ENCODE peak calls at places on chromosomes 6 and 20, in six cellular contexts. One of them, this sample, is unnamed.

GRCh38 chr6:140921366-140922226 is 1211.1 kb upstream of the GJE1 start:
- DNase-seq in RPMI7951: peak
- DNase-seq in mucosa of descending colon: no peak
- DNase-seq in brain microvascular endothelial cell: peak
- DNase-seq in right lobe of liver: no peak
- DNase-seq in stimulated activated CD8-positive, alpha-beta memory T cell treated with anti-CD3 and anti-CD28 coated beads, Interleukin-12 subunit alpha, Interleukin-12 subunit beta, amount 100 ng/mL, for 4 hours: no peak
- DNase-seq in this sample: peak

GRCh38 chr20:23362392-23363256 is 642 bp downstream of the GZF1 start:
- DNase-seq in RPMI7951: peak
- DNase-seq in mucosa of descending colon: no peak
- DNase-seq in brain microvascular endothelial cell: peak
- DNase-seq in right lobe of liver: peak
- DNase-seq in stimulated activated CD8-positive, alpha-beta memory T cell treated with anti-CD3 and anti-CD28 coated beads, Interleukin-12 subunit alpha, Interleukin-12 subunit beta, amount 100 ng/mL, for 4 hours: no peak
- DNase-seq in this sample: peak

GRCh38 chr6:159871241-159871640 is 19.5 kb upstream of the MAS1 start:
- DNase-seq in RPMI7951: no peak
- DNase-seq in mucosa of descending colon: no peak
- DNase-seq in brain microvascular endothelial cell: no peak
- DNase-seq in right lobe of liver: no peak
- DNase-seq in stimulated activated CD8-positive, alpha-beta memory T cell treated with anti-CD3 and anti-CD28 coated beads, Interleukin-12 subunit alpha, Interleukin-12 subunit beta, amount 100 ng/mL, for 4 hours: no peak
- DNase-seq in this sample: no peak

GRCh38 chr6:75930954-75931689 is 141.3 kb downstream of the IMPG1 start:
- DNase-seq in RPMI7951: no peak
- DNase-seq in mucosa of descending colon: no peak
- DNase-seq in brain microvascular endothelial cell: no peak
- DNase-seq in right lobe of liver: no peak
- DNase-seq in stimulated activated CD8-positive, alpha-beta memory T cell treated with anti-CD3 and anti-CD28 coated beads, Interleukin-12 subunit alpha, Interleukin-12 subunit beta, amount 100 ng/mL, for 4 hours: no peak
- DNase-seq in this sample: no peak

GRCh38 chr6:122645256-122645655 is 35.1 kb downstream of the PKIB start:
- DNase-seq in RPMI7951: no peak
- DNase-seq in mucosa of descending colon: no peak
- DNase-seq in brain microvascular endothelial cell: no peak
- DNase-seq in right lobe of liver: no peak
- DNase-seq in stimulated activated CD8-positive, alpha-beta memory T cell treated with anti-CD3 and anti-CD28 coated beads, Interleukin-12 subunit alpha, Interleukin-12 subunit beta, amount 100 ng/mL, for 4 hours: no peak
- DNase-seq in this sample: peak

GRCh38 chr20:5080384-5080877 is 39.3 kb downstream of the PCNA start:
- DNase-seq in RPMI7951: peak
- DNase-seq in mucosa of descending colon: peak
- DNase-seq in brain microvascular endothelial cell: no peak
- DNase-seq in right lobe of liver: peak
- DNase-seq in stimulated activated CD8-positive, alpha-beta memory T cell treated with anti-CD3 and anti-CD28 coated beads, Interleukin-12 subunit alpha, Interleukin-12 subunit beta, amount 100 ng/mL, for 4 hours: no peak
- DNase-seq in this sample: no peak

GRCh38 chr20:49705358-49705757 is 8.3 kb downstream of the B4GALT5 start:
- DNase-seq in RPMI7951: no peak
- DNase-seq in mucosa of descending colon: no peak
- DNase-seq in brain microvascular endothelial cell: no peak
- DNase-seq in right lobe of liver: no peak
- DNase-seq in stimulated activated CD8-positive, alpha-beta memory T cell treated with anti-CD3 and anti-CD28 coated beads, Interleukin-12 subunit alpha, Interleukin-12 subunit beta, amount 100 ng/mL, for 4 hours: no peak
- DNase-seq in this sample: no peak

GRCh38 chr6:70676821-70677220 is 9.1 kb downstream of the SMAP1 start:
- DNase-seq in RPMI7951: no peak
- DNase-seq in mucosa of descending colon: no peak
- DNase-seq in brain microvascular endothelial cell: no peak
- DNase-seq in right lobe of liver: no peak
- DNase-seq in stimulated activated CD8-positive, alpha-beta memory T cell treated with anti-CD3 and anti-CD28 coated beads, Interleukin-12 subunit alpha, Interleukin-12 subunit beta, amount 100 ng/mL, for 4 hours: no peak
- DNase-seq in this sample: no peak

GRCh38 chr20:53202781-53203180 is 230.6 kb downstream of the TSHZ2 start:
- DNase-seq in RPMI7951: peak
- DNase-seq in mucosa of descending colon: no peak
- DNase-seq in brain microvascular endothelial cell: no peak
- DNase-seq in right lobe of liver: no peak
- DNase-seq in stimulated activated CD8-positive, alpha-beta memory T cell treated with anti-CD3 and anti-CD28 coated beads, Interleukin-12 subunit alpha, Interleukin-12 subunit beta, amount 100 ng/mL, for 4 hours: no peak
- DNase-seq in this sample: no peak

GRCh38 chr6:140713495-140713894 is 1339.0 kb upstream of the CITED2 start:
- DNase-seq in RPMI7951: no peak
- DNase-seq in mucosa of descending colon: no peak
- DNase-seq in brain microvascular endothelial cell: no peak
- DNase-seq in right lobe of liver: no peak
- DNase-seq in stimulated activated CD8-positive, alpha-beta memory T cell treated with anti-CD3 and anti-CD28 coated beads, Interleukin-12 subunit alpha, Interleukin-12 subunit beta, amount 100 ng/mL, for 4 hours: no peak
- DNase-seq in this sample: no peak

GRCh38 chr6:12608016-12608860 is 108.3 kb upstream of the PHACTR1 start:
- DNase-seq in RPMI7951: peak
- DNase-seq in mucosa of descending colon: no peak
- DNase-seq in brain microvascular endothelial cell: no peak
- DNase-seq in right lobe of liver: no peak
- DNase-seq in stimulated activated CD8-positive, alpha-beta memory T cell treated with anti-CD3 and anti-CD28 coated beads, Interleukin-12 subunit alpha, Interleukin-12 subunit beta, amount 100 ng/mL, for 4 hours: no peak
- DNase-seq in this sample: no peak

GRCh38 chr20:16241911-16242310 is 331.3 kb downstream of the KIF16B start:
- DNase-seq in RPMI7951: peak
- DNase-seq in mucosa of descending colon: no peak
- DNase-seq in brain microvascular endothelial cell: peak
- DNase-seq in right lobe of liver: no peak
- DNase-seq in stimulated activated CD8-positive, alpha-beta memory T cell treated with anti-CD3 and anti-CD28 coated beads, Interleukin-12 subunit alpha, Interleukin-12 subunit beta, amount 100 ng/mL, for 4 hours: no peak
- DNase-seq in this sample: peak

GRCh38 chr20:48864254-48864653 is 36.5 kb upstream of the PREX1 start:
- DNase-seq in RPMI7951: no peak
- DNase-seq in mucosa of descending colon: no peak
- DNase-seq in brain microvascular endothelial cell: no peak
- DNase-seq in right lobe of liver: no peak
- DNase-seq in stimulated activated CD8-positive, alpha-beta memory T cell treated with anti-CD3 and anti-CD28 coated beads, Interleukin-12 subunit alpha, Interleukin-12 subunit beta, amount 100 ng/mL, for 4 hours: no peak
- DNase-seq in this sample: no peak

GRCh38 chr6:14010275-14010674 is 85.5 kb downstream of the RNF182 start:
- DNase-seq in RPMI7951: no peak
- DNase-seq in mucosa of descending colon: no peak
- DNase-seq in brain microvascular endothelial cell: no peak
- DNase-seq in right lobe of liver: no peak
- DNase-seq in stimulated activated CD8-positive, alpha-beta memory T cell treated with anti-CD3 and anti-CD28 coated beads, Interleukin-12 subunit alpha, Interleukin-12 subunit beta, amount 100 ng/mL, for 4 hours: no peak
- DNase-seq in this sample: no peak

GRCh38 chr6:43113431-43114260 is 37.5 kb downstream of the PTK7 start:
- DNase-seq in RPMI7951: peak
- DNase-seq in mucosa of descending colon: peak
- DNase-seq in brain microvascular endothelial cell: no peak
- DNase-seq in right lobe of liver: no peak
- DNase-seq in stimulated activated CD8-positive, alpha-beta memory T cell treated with anti-CD3 and anti-CD28 coated beads, Interleukin-12 subunit alpha, Interleukin-12 subunit beta, amount 100 ng/mL, for 4 hours: no peak
- DNase-seq in this sample: no peak

GRCh38 chr6:116450769-116451740 is 10.1 kb upstream of the CALHM6 start:
- DNase-seq in RPMI7951: no peak
- DNase-seq in mucosa of descending colon: peak
- DNase-seq in brain microvascular endothelial cell: no peak
- DNase-seq in right lobe of liver: no peak
- DNase-seq in stimulated activated CD8-positive, alpha-beta memory T cell treated with anti-CD3 and anti-CD28 coated beads, Interleukin-12 subunit alpha, Interleukin-12 subunit beta, amount 100 ng/mL, for 4 hours: no peak
- DNase-seq in this sample: no peak

GRCh38 chr6:137313928-137314855 is 95.0 kb upstream of the IFNGR1 start:
- DNase-seq in RPMI7951: peak
- DNase-seq in mucosa of descending colon: peak
- DNase-seq in brain microvascular endothelial cell: peak
- DNase-seq in right lobe of liver: peak
- DNase-seq in stimulated activated CD8-positive, alpha-beta memory T cell treated with anti-CD3 and anti-CD28 coated beads, Interleukin-12 subunit alpha, Interleukin-12 subunit beta, amount 100 ng/mL, for 4 hours: peak
- DNase-seq in this sample: peak

GRCh38 chr6:32865724-32866443 is 11.9 kb downstream of the PSMB9 start:
- DNase-seq in RPMI7951: no peak
- DNase-seq in mucosa of descending colon: no peak
- DNase-seq in brain microvascular endothelial cell: no peak
- DNase-seq in right lobe of liver: no peak
- DNase-seq in stimulated activated CD8-positive, alpha-beta memory T cell treated with anti-CD3 and anti-CD28 coated beads, Interleukin-12 subunit alpha, Interleukin-12 subunit beta, amount 100 ng/mL, for 4 hours: no peak
- DNase-seq in this sample: no peak

GRCh38 chr20:33576432-33576883 is 85.7 kb upstream of the C20orf144 start:
- DNase-seq in RPMI7951: no peak
- DNase-seq in mucosa of descending colon: no peak
- DNase-seq in brain microvascular endothelial cell: no peak
- DNase-seq in right lobe of liver: no peak
- DNase-seq in stimulated activated CD8-positive, alpha-beta memory T cell treated with anti-CD3 and anti-CD28 coated beads, Interleukin-12 subunit alpha, Interleukin-12 subunit beta, amount 100 ng/mL, for 4 hours: no peak
- DNase-seq in this sample: peak

GRCh38 chr6:106883808-106884262 is 90.7 kb downstream of the CD24 start:
- DNase-seq in RPMI7951: no peak
- DNase-seq in mucosa of descending colon: no peak
- DNase-seq in brain microvascular endothelial cell: no peak
- DNase-seq in right lobe of liver: no peak
- DNase-seq in stimulated activated CD8-positive, alpha-beta memory T cell treated with anti-CD3 and anti-CD28 coated beads, Interleukin-12 subunit alpha, Interleukin-12 subunit beta, amount 100 ng/mL, for 4 hours: no peak
- DNase-seq in this sample: peak

GRCh38 chr6:33418690-33419291 is 884 bp upstream of the CUTA start:
- DNase-seq in RPMI7951: no peak
- DNase-seq in mucosa of descending colon: no peak
- DNase-seq in brain microvascular endothelial cell: peak
- DNase-seq in right lobe of liver: no peak
- DNase-seq in stimulated activated CD8-positive, alpha-beta memory T cell treated with anti-CD3 and anti-CD28 coated beads, Interleukin-12 subunit alpha, Interleukin-12 subunit beta, amount 100 ng/mL, for 4 hours: no peak
- DNase-seq in this sample: peak

GRCh38 chr20:46563170-46563847 is 12.9 kb upstream of the OCSTAMP start:
- DNase-seq in RPMI7951: peak
- DNase-seq in mucosa of descending colon: no peak
- DNase-seq in brain microvascular endothelial cell: no peak
- DNase-seq in right lobe of liver: no peak
- DNase-seq in stimulated activated CD8-positive, alpha-beta memory T cell treated with anti-CD3 and anti-CD28 coated beads, Interleukin-12 subunit alpha, Interleukin-12 subunit beta, amount 100 ng/mL, for 4 hours: no peak
- DNase-seq in this sample: peak

GRCh38 chr20:63860325-63861051 is 810 bp upstream of the ABHD16B start:
- DNase-seq in RPMI7951: no peak
- DNase-seq in mucosa of descending colon: peak
- DNase-seq in brain microvascular endothelial cell: no peak
- DNase-seq in right lobe of liver: peak
- DNase-seq in stimulated activated CD8-positive, alpha-beta memory T cell treated with anti-CD3 and anti-CD28 coated beads, Interleukin-12 subunit alpha, Interleukin-12 subunit beta, amount 100 ng/mL, for 4 hours: no peak
- DNase-seq in this sample: no peak

GRCh38 chr6:125539892-125540291 is 209.5 kb upstream of the HEY2 start:
- DNase-seq in RPMI7951: no peak
- DNase-seq in mucosa of descending colon: no peak
- DNase-seq in brain microvascular endothelial cell: no peak
- DNase-seq in right lobe of liver: no peak
- DNase-seq in stimulated activated CD8-positive, alpha-beta memory T cell treated with anti-CD3 and anti-CD28 coated beads, Interleukin-12 subunit alpha, Interleukin-12 subunit beta, amount 100 ng/mL, for 4 hours: no peak
- DNase-seq in this sample: no peak

GRCh38 chr20:49608752-49609670 is 41.1 kb upstream of the PTGIS start:
- DNase-seq in RPMI7951: peak
- DNase-seq in mucosa of descending colon: peak
- DNase-seq in brain microvascular endothelial cell: peak
- DNase-seq in right lobe of liver: peak
- DNase-seq in stimulated activated CD8-positive, alpha-beta memory T cell treated with anti-CD3 and anti-CD28 coated beads, Interleukin-12 subunit alpha, Interleukin-12 subunit beta, amount 100 ng/mL, for 4 hours: peak
- DNase-seq in this sample: peak

GRCh38 chr6:149154137-149154900 is 163.2 kb upstream of the TAB2 start:
- DNase-seq in RPMI7951: no peak
- DNase-seq in mucosa of descending colon: no peak
- DNase-seq in brain microvascular endothelial cell: no peak
- DNase-seq in right lobe of liver: no peak
- DNase-seq in stimulated activated CD8-positive, alpha-beta memory T cell treated with anti-CD3 and anti-CD28 coated beads, Interleukin-12 subunit alpha, Interleukin-12 subunit beta, amount 100 ng/mL, for 4 hours: no peak
- DNase-seq in this sample: no peak

This sample was measured in NCI-H82.